ENCODE peak calls at places on chromosomes 13 and 19, in nine cellular contexts. R, V, U, B, G, P, F, O and E are unnamed samples.

GRCh38 chr13:32309812-32310706 is 5.1 kb downstream of the ZAR1L start:
- DNase-seq in R (peak), V (peak), U (peak), B (peak), G (peak), P (peak), F (peak), O (peak), E (peak)

GRCh38 chr19:50416815-50417137 is 2.0 kb upstream of the SPIB start:
- DNase-seq in R (no peak), V (no peak), U (no peak), B (no peak), G (no peak), P (no peak), F (no peak), O (no peak), E (no peak)

GRCh38 chr19:56712609-56713008 is 41.1 kb upstream of the ZNF835 start:
- DNase-seq in R (no peak), V (no peak), U (no peak), B (no peak), G (no peak), P (no peak), F (no peak), O (no peak), E (peak)

GRCh38 chr13:101398191-101398590 is 18.1 kb downstream of the NALCN start:
- DNase-seq in R (no peak), V (peak), U (peak), B (no peak), G (no peak), P (no peak), F (no peak), O (no peak), E (no peak)

GRCh38 chr13:80586356-80586755 is 245.4 kb upstream of the SPRY2 start:
- DNase-seq in R (no peak), V (peak), U (no peak), B (no peak), G (no peak), P (no peak), F (no peak), O (no peak), E (no peak)

GRCh38 chr13:31182987-31183386 is 16.8 kb upstream of the B3GLCT start:
- DNase-seq in R (no peak), V (no peak), U (no peak), B (no peak), G (no peak), P (no peak), F (no peak), O (no peak), E (no peak)

GRCh38 chr13:51922771-51923480 is 61.2 kb downstream of the CCDC70 start:
- DNase-seq in R (no peak), V (no peak), U (no peak), B (no peak), G (no peak), P (no peak), F (no peak), O (peak), E (no peak)

GRCh38 chr13:39779337-39780270 is 124.1 kb downstream of the COG6 start:
- DNase-seq in R (no peak), V (peak), U (peak), B (no peak), G (no peak), P (no peak), F (no peak), O (no peak), E (no peak)

GRCh38 chr13:103022328-103022727 is 43.9 kb downstream of the SLC10A2 start:
- DNase-seq in R (no peak), V (no peak), U (peak), B (no peak), G (no peak), P (no peak), F (no peak), O (no peak), E (no peak)

GRCh38 chr13:43240278-43240677 is 216.9 kb downstream of the DNAJC15 start:
- DNase-seq in R (no peak), V (no peak), U (no peak), B (no peak), G (no peak), P (peak), F (no peak), O (peak), E (no peak)

GRCh38 chr13:42539670-42540069 is 34.3 kb upstream of the TNFSF11 start:
- DNase-seq in R (no peak), V (peak), U (peak), B (peak), G (no peak), P (no peak), F (no peak), O (no peak), E (no peak)

GRCh38 chr19:21082011-21082975 is at the start of gene ZNF714:
- DNase-seq in R (peak), V (peak), U (peak), B (peak), G (peak), P (peak), F (peak), O (peak), E (peak)

GRCh38 chr13:38783992-38784875 is 97.4 kb downstream of the FREM2 start:
- DNase-seq in R (no peak), V (no peak), U (no peak), B (no peak), G (no peak), P (no peak), F (no peak), O (no peak), E (no peak)

GRCh38 chr13:80340643-80341097 is 256 bp downstream of the SPRY2 start:
- DNase-seq in R (no peak), V (peak), U (no peak), B (no peak), G (no peak), P (no peak), F (no peak), O (no peak), E (no peak)

GRCh38 chr19:6743714-6744380 is 4.4 kb downstream of the TRIP10 start:
- DNase-seq in R (peak), V (no peak), U (peak), B (no peak), G (no peak), P (no peak), F (no peak), O (no peak), E (no peak)

GRCh38 chr19:16232568-16232967 is 34.9 kb downstream of the AP1M1 start:
- DNase-seq in R (no peak), V (no peak), U (no peak), B (peak), G (no peak), P (no peak), F (no peak), O (no peak), E (peak)

GRCh38 chr13:50706505-50706904 is 137.0 kb downstream of the DLEU7 start:
- DNase-seq in R (no peak), V (no peak), U (no peak), B (no peak), G (no peak), P (no peak), F (no peak), O (no peak), E (no peak)

GRCh38 chr13:50711449-50711848 is 132.0 kb downstream of the DLEU7 start:
- DNase-seq in R (no peak), V (no peak), U (no peak), B (no peak), G (no peak), P (no peak), F (no peak), O (no peak), E (peak)

GRCh38 chr13:50707533-50708096 is 135.9 kb downstream of the DLEU7 start:
- DNase-seq in R (no peak), V (no peak), U (no peak), B (no peak), G (no peak), P (peak), F (no peak), O (peak), E (peak)

GRCh38 chr13:50712469-50712868 is 131.0 kb downstream of the DLEU7 start:
- DNase-seq in R (no peak), V (no peak), U (no peak), B (no peak), G (no peak), P (no peak), F (no peak), O (no peak), E (no peak)

DNA sequence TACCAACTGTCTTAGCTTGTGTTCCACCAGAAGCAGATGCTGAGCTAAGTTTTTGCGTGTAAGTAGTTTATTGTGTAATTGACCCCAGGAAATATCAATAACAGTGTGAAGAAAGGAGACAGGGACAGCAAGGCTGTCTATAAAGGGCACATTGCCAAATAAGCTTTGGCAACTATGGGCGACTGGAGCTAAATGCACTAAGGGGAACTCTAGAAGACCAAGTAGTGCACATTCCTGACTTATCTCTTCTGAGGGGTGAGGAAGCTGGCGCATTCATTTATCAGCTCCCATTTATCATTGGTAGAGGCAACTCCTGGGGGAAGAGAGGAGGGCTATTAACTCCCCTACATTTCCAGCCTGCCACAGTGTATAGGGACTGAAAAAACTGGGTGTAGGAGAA is 135.0 kb downstream of the DLEU7 start:
- DNase-seq in R (no peak), V (no peak), U (no peak), B (no peak), G (no peak), P (no peak), F (no peak), O (no peak), E (no peak)
- TF ChIP-seq EZH2phosphoT487 in R (no peak), V (no peak), U (no peak), B (no peak), G (no peak), P (no peak), F (no peak), O (no peak), E (no peak)

GRCh38 chr13:112366907-112367646 is 9.1 kb upstream of the SPACA7 start:
- DNase-seq in R (no peak), V (no peak), U (no peak), B (no peak), G (no peak), P (no peak), F (no peak), O (no peak), E (no peak)
- TF ChIP-seq EZH2phosphoT487 in R (no peak), V (no peak), U (no peak), B (no peak), G (no peak), P (no peak), F (no peak), O (no peak), E (no peak)

DNA sequence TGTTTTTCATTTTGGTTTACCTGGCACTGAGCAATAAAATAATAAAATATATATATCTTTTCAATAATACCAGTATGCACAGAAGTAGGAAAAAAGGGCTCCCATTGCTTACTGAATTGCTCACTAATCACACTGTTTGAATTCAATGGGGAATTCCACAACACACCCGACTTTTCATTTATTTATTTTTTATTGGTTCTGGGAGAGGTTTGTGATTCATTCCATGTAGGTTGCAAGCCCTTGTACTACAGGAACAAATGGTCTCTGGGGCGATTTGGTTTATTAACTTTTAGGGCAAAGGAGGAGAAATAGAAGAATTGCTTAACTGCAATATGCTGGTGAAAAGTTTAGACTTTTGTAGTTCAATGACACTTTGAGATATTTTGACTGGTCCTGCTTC is 207.4 kb downstream of the DCT start:
- DNase-seq in R (no peak), V (no peak), U (peak), B (no peak), G (no peak), P (no peak), F (no peak), O (no peak), E (no peak)
- TF ChIP-seq EZH2phosphoT487 in R (no peak), V (no peak), U (no peak), B (no peak), G (no peak), P (no peak), F (no peak), O (no peak), E (no peak)

DNA sequence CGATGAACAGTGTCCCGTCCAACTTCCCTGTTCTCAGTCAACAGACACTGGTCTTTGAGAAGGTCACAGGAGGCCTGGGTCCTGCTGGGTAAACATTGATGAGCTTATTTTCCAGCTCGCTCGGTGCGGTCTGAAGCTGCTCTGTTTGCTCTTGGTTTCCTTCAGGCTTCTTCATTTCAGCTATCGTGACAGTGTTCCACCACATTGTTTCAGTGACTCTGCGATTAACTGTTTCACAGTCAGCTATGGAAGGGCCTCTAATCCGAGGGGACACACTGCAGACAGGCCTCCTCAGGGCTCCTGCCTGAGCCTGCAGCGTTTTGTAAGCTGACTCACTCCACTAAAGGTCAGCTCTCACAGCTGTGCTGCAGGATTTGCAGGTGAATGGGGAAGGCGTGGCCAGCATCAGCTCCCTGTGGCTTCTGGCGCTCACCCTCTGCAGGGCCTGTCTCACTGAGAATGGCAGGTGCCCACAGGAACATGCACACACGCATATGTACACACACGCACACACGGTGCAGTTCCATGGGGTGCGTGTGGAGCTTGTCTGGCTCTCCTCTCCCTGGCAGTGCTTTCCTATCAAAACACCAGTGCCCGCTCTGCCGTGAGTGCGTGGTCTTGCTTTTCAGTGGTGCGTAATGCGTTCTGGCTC is 62.9 kb upstream of the MCF2L start:
- DNase-seq in R (peak), V (no peak), U (peak), B (peak), G (no peak), P (peak), F (peak), O (no peak), E (no peak)
- TF ChIP-seq EZH2phosphoT487 in R (no peak), V (no peak), U (no peak), B (no peak), G (no peak), P (no peak), F (no peak), O (no peak), E (no peak)

GRCh38 chr13:73325351-73326214 is 266.8 kb downstream of the KLF5 start:
- DNase-seq in R (no peak), V (no peak), U (peak), B (no peak), G (no peak), P (no peak), F (peak), O (no peak), E (no peak)
- TF ChIP-seq EZH2phosphoT487 in R (no peak), V (no peak), U (no peak), B (no peak), G (no peak), P (no peak), F (no peak), O (no peak), E (no peak)

GRCh38 chr19:51926426-51926783 is 867 bp upstream of the ZNF613 start:
- DNase-seq in R (no peak), V (no peak), U (no peak), B (no peak), G (no peak), P (no peak), F (no peak), O (no peak), E (no peak)

GRCh38 chr19:51927859-51928258 is 587 bp downstream of the ZNF613 start:
- DNase-seq in R (no peak), V (no peak), U (no peak), B (no peak), G (no peak), P (no peak), F (no peak), O (no peak), E (no peak)

GRCh38 chr19:51921949-51922348 is 5.3 kb upstream of the ZNF613 start:
- DNase-seq in R (no peak), V (no peak), U (no peak), B (no peak), G (no peak), P (no peak), F (no peak), O (peak), E (no peak)

GRCh38 chr19:51931921-51932320 is 4.6 kb downstream of the ZNF613 start:
- DNase-seq in R (no peak), V (no peak), U (no peak), B (peak), G (no peak), P (no peak), F (no peak), O (no peak), E (no peak)

GRCh38 chr19:51926784-51927741 is at the start of gene ZNF613:
- DNase-seq in R (peak), V (peak), U (peak), B (peak), G (peak), P (peak), F (peak), O (peak), E (peak)
- TF ChIP-seq EZH2phosphoT487 in R (no peak), V (no peak), U (no peak), B (no peak), G (no peak), P (no peak), F (no peak), O (no peak), E (no peak)

GRCh38 chr19:4604912-4605311 is 34.4 kb upstream of the TNFAIP8L1 start:
- DNase-seq in R (no peak), V (no peak), U (no peak), B (no peak), G (no peak), P (no peak), F (no peak), O (no peak), E (no peak)

GRCh38 chr19:4606181-4606580 is 33.1 kb upstream of the TNFAIP8L1 start:
- DNase-seq in R (no peak), V (no peak), U (no peak), B (no peak), G (no peak), P (no peak), F (no peak), O (no peak), E (no peak)

GRCh38 chr19:4609878-4610511 is 29.3 kb upstream of the TNFAIP8L1 start:
- DNase-seq in R (no peak), V (no peak), U (no peak), B (peak), G (no peak), P (no peak), F (no peak), O (peak), E (peak)

GRCh38 chr19:4602915-4603314 is 36.4 kb upstream of the TNFAIP8L1 start:
- DNase-seq in R (no peak), V (no peak), U (no peak), B (no peak), G (no peak), P (no peak), F (no peak), O (no peak), E (no peak)

DNA sequence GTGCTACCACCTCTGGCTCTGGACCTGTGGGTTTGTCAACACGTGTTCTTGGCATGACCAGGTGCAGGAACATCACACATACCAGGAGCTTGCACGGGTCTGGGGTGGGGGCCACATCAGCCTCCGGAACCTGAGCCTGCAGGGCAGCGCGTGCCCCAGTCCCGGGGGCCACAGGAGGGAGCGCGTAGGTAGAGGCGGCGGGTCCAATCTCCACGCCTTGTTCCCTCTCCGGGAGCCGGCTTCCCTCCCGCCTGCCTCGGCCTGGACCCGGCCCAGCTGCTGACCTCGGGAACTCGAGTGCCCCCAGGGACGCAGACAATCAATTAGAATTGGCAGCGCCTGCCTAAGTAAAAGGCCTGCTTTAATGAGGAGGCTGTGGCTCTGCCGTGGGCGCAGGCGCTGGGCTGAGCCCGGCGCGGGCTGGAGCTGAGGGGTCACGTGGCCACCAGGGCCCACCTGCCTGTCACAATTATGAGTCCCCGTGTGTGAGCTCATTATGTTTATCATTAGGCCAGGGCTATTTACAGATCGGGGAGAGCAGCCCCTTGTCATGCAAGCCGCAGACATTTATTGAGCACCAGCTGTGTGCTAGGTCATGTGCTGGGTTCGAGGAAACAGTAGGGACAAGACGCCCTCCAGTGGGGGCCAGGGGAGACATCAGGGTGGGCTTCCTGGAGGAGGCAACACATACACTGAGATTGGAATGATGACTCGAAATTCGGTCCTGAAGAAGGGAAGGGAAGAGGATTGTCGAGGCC is 32.2 kb upstream of the TNFAIP8L1 start:
- DNase-seq in R (peak), V (peak), U (no peak), B (peak), G (no peak), P (no peak), F (peak), O (no peak), E (peak)
- TF ChIP-seq EZH2phosphoT487 in R (no peak), V (no peak), U (no peak), B (no peak), G (no peak), P (no peak), F (no peak), O (no peak), E (no peak)

GRCh38 chr19:51462681-51463080 is 4.4 kb upstream of the SIGLEC8 start:
- DNase-seq in R (no peak), V (no peak), U (no peak), B (no peak), G (no peak), P (no peak), F (no peak), O (no peak), E (no peak)
- TF ChIP-seq EZH2phosphoT487 in R (no peak), V (no peak), U (no peak), B (no peak), G (no peak), P (no peak), F (no peak), O (no peak), E (no peak)